ENCODE peak calls at places on chromosomes 12 and 14, in four cellular contexts. P is cardiac muscle cell, R is Kasumi-1, Q is HTR-8/SVneo. F is an unnamed sample.

GRCh38 chr14:75881986-75882385 is 99.8 kb downstream of the TGFB3 start:
- DNase-seq in R (no peak), P (no peak), Q (no peak), F (no peak)

GRCh38 chr12:52063986-52064649 is 5.7 kb upstream of the ATG101 start:
- DNase-seq in Q (no peak), P (no peak), R (no peak), F (no peak)

GRCh38 chr14:54219281-54220121 is 177.3 kb upstream of the CDKN3 start:
- DNase-seq in Q (no peak), P (peak; percentile 56), R (no peak), F (no peak)

GRCh38 chr12:51269174-51270066 is 795 bp downstream of the SMAGP start:
- DNase-seq in P (peak; percentile 67), Q (peak; percentile 48), R (no peak), F (no peak)

GRCh38 chr14:100165376-100165775 is 5.9 kb upstream of the DEGS2 start:
- DNase-seq in P (peak; percentile 24), Q (no peak), R (no peak), F (no peak)

GRCh38 chr14:57747036-57747435 is 118.9 kb downstream of the SLC35F4 start:
- DNase-seq in R (no peak), Q (no peak), P (no peak), F (no peak)

GRCh38 chr12:19402211-19402610 is 37.1 kb upstream of the AEBP2 start:
- DNase-seq in P (no peak), Q (no peak), R (no peak), F (no peak)

GRCh38 chr14:65637780-65638179 is 225.2 kb downstream of the FUT8 start:
- DNase-seq in P (no peak), Q (no peak), R (no peak), F (no peak)

GRCh38 chr12:106282457-106283097 is 20.0 kb upstream of the TCP11L2 start:
- DNase-seq in R (peak; percentile 69), P (peak; percentile 59), Q (peak; percentile 41), F (peak; percentile 16)

GRCh38 chr12:109949089-109949488 is 47.1 kb downstream of the GIT2 start:
- DNase-seq in R (no peak), P (peak; percentile 72), Q (no peak), F (no peak)

GRCh38 chr14:90235179-90235976 is 21.0 kb upstream of the PSMC1 start:
- DNase-seq in Q (peak; percentile 78), R (peak; percentile 79), P (peak; percentile 80), F (peak; percentile 52)

GRCh38 chr12:46533723-46534122 is 161.2 kb upstream of the SLC38A2 start:
- DNase-seq in Q (no peak), R (no peak), P (no peak), F (no peak)

GRCh38 chr12:48818831-48819590 is 715 bp downstream of the CACNB3 start:
- DNase-seq in P (peak; percentile 49), Q (no peak), R (peak; percentile 10), F (no peak)

GRCh38 chr12:42568952-42569916 is 20.3 kb downstream of the PRICKLE1 start:
- DNase-seq in P (peak; percentile 62), R (peak; percentile 80), Q (peak; percentile 44), F (peak; percentile 9)

GRCh38 chr12:95277139-95277538 is 59.5 kb downstream of the VEZT start:
- DNase-seq in P (no peak), Q (no peak), R (no peak), F (no peak)

GRCh38 chr14:52472728-52473127 is 79.6 kb downstream of the TXNDC16 start:
- DNase-seq in Q (no peak), P (no peak), R (no peak), F (no peak)

GRCh38 chr14:99554757-99555531 is 49.1 kb downstream of the CCDC85C start:
- DNase-seq in R (no peak), P (no peak), Q (no peak), F (no peak)

GRCh38 chr12:112183141-112183581 is 57.8 kb downstream of the TRAFD1 start:
- DNase-seq in P (no peak), Q (no peak), R (no peak), F (no peak)

GRCh38 chr14:92463141-92463540 is 50.4 kb upstream of the RIN3 start:
- DNase-seq in P (no peak), R (no peak), Q (no peak), F (no peak)

GRCh38 chr14:29627141-29627540 is 300.5 kb downstream of the PRKD1 start:
- DNase-seq in Q (no peak), P (no peak), R (no peak), F (no peak)

GRCh38 chr14:105899657-105900397 is 373.4 kb downstream of the TMEM121 start:
- DNase-seq in Q (no peak), R (no peak), P (no peak), F (no peak)

GRCh38 chr12:28998662-28999120 is 150.4 kb upstream of the FAR2 start:
- DNase-seq in P (peak; percentile 2), Q (no peak), R (peak; percentile 10), F (no peak)

GRCh38 chr14:21300892-21301291 is 21.0 kb downstream of the RPGRIP1 start:
- DNase-seq in Q (no peak), R (peak; percentile 7), P (peak; percentile 58), F (no peak)

GRCh38 chr12:93789767-93790166 is 112.6 kb downstream of the CRADD start:
- DNase-seq in P (no peak), R (no peak), Q (no peak), F (no peak)

GRCh38 chr12:18690653-18691052 is 47.2 kb downstream of the PLCZ1 start:
- DNase-seq in Q (peak; percentile 7), P (no peak), R (no peak), F (no peak)

GRCh38 chr12:92757599-92758121 is 54.9 kb downstream of the PLEKHG7 start:
- DNase-seq in P (no peak), Q (no peak), R (no peak), F (no peak)

GRCh38 chr12:15629108-15629507 is 160.1 kb downstream of the EPS8 start:
- DNase-seq in R (no peak), Q (peak; percentile 21), P (peak; percentile 59), F (no peak)

GRCh38 chr12:58639323-58639934 is 280.9 kb downstream of the LRIG3 start:
- DNase-seq in Q (no peak), R (no peak), P (no peak), F (no peak)

GRCh38 chr14:56216631-56217379 is 98.6 kb downstream of the PELI2 start:
- DNase-seq in P (peak; percentile 62), Q (no peak), R (no peak), F (no peak)

GRCh38 chr14:100786131-100786530 is 39.8 kb upstream of the MEG3 start:
- DNase-seq in Q (no peak), R (no peak), P (no peak), F (no peak)

GRCh38 chr12:130729344-130729743 is 13.2 kb upstream of the RIMBP2 start:
- DNase-seq in Q (no peak), P (no peak), R (no peak), F (no peak)

GRCh38 chr14:93015039-93015438 is 92.1 kb downstream of the CHGA start:
- DNase-seq in R (no peak), Q (no peak), P (no peak), F (no peak)

GRCh38 chr12:3319723-3320492 is 171.1 kb upstream of the PRMT8 start:
- DNase-seq in Q (peak; percentile 60), P (no peak), R (no peak), F (no peak)

GRCh38 chr12:94875525-94875924 is 128.0 kb downstream of the NDUFA12 start:
- DNase-seq in Q (no peak), R (peak; percentile 15), P (peak; percentile 13), F (no peak)

GRCh38 chr12:105841880-105842279 is 296.9 kb downstream of the NUAK1 start:
- DNase-seq in R (no peak), P (no peak), Q (no peak), F (no peak)

GRCh38 chr14:92459479-92460421 is 53.8 kb upstream of the RIN3 start:
- DNase-seq in R (no peak), Q (no peak), P (no peak), F (no peak)

GRCh38 chr12:3558255-3558654 is 67.3 kb downstream of the PRMT8 start:
- DNase-seq in P (no peak), R (no peak), Q (no peak), F (no peak)

GRCh38 chr14:38743941-38744611 is 359.0 kb downstream of the SEC23A start:
- DNase-seq in P (no peak), R (no peak), Q (no peak), F (no peak)